ENCODE peak calls at places on chromosomes 13 and 19, in six cellular contexts. One of them, this sample, is unnamed.

GRCh38 chr13:111337741-111338140 is 17.3 kb downstream of the TEX29 start:
- DNase-seq in left lung: no peak
- DNase-seq in lower lobe of right lung: no peak
- DNase-seq in thoracic aorta: no peak
- DNase-seq in aorta: no peak
- DNase-seq in breast epithelium: no peak
- DNase-seq in this sample: no peak

GRCh38 chr13:113275387-113275786 is 21.7 kb upstream of the LAMP1 start:
- DNase-seq in breast epithelium: no peak
- DNase-seq in left lung: no peak
- DNase-seq in thoracic aorta: no peak
- DNase-seq in lower lobe of right lung: no peak
- DNase-seq in aorta: no peak
- DNase-seq in this sample: no peak

GRCh38 chr19:10543420-10544241 is at the start of gene ATG4D:
- DNase-seq in breast epithelium: peak; percentile 80
- DNase-seq in lower lobe of right lung: peak; percentile 92
- DNase-seq in aorta: peak; percentile 83
- DNase-seq in left lung: peak; percentile 95
- DNase-seq in thoracic aorta: no peak
- DNase-seq in this sample: peak; percentile 81

GRCh38 chr19:17089238-17089637 is 13.7 kb downstream of the MYO9B start:
- DNase-seq in aorta: peak; percentile 66
- DNase-seq in breast epithelium: no peak
- DNase-seq in thoracic aorta: no peak
- DNase-seq in lower lobe of right lung: no peak
- DNase-seq in left lung: no peak
- DNase-seq in this sample: no peak

GRCh38 chr13:113848431-113849260 is 15.2 kb downstream of the GAS6 start:
- DNase-seq in lower lobe of right lung: no peak
- DNase-seq in thoracic aorta: no peak
- DNase-seq in aorta: no peak
- DNase-seq in breast epithelium: no peak
- DNase-seq in left lung: peak; percentile 63
- DNase-seq in this sample: no peak

GRCh38 chr13:35714588-35714987 is 238.1 kb upstream of the MAB21L1 start:
- DNase-seq in lower lobe of right lung: no peak
- DNase-seq in breast epithelium: no peak
- DNase-seq in aorta: no peak
- DNase-seq in left lung: no peak
- DNase-seq in thoracic aorta: no peak
- DNase-seq in this sample: no peak

GRCh38 chr13:91744284-91744683 is 345.9 kb downstream of the GPC5 start:
- DNase-seq in thoracic aorta: no peak
- DNase-seq in aorta: no peak
- DNase-seq in left lung: no peak
- DNase-seq in lower lobe of right lung: no peak
- DNase-seq in breast epithelium: no peak
- DNase-seq in this sample: no peak

GRCh38 chr13:104737713-104738112 is 1671.5 kb upstream of the SLC10A2 start:
- DNase-seq in lower lobe of right lung: no peak
- DNase-seq in thoracic aorta: no peak
- DNase-seq in aorta: no peak
- DNase-seq in breast epithelium: no peak
- DNase-seq in left lung: no peak
- DNase-seq in this sample: no peak

GRCh38 chr19:33405491-33406461 is 32.3 kb downstream of the CEBPG start:
- DNase-seq in aorta: peak; percentile 53
- DNase-seq in lower lobe of right lung: peak; percentile 42
- DNase-seq in left lung: peak; percentile 64
- DNase-seq in breast epithelium: no peak
- DNase-seq in thoracic aorta: no peak
- DNase-seq in this sample: no peak

GRCh38 chr13:49791753-49792549 is 531 bp downstream of the KPNA3 start:
- DNase-seq in aorta: peak; percentile 61
- DNase-seq in breast epithelium: no peak
- DNase-seq in thoracic aorta: no peak
- DNase-seq in lower lobe of right lung: peak; percentile 71
- DNase-seq in left lung: peak; percentile 92
- DNase-seq in this sample: no peak

GRCh38 chr13:50994651-50995050 is 85.1 kb downstream of the RNASEH2B start:
- DNase-seq in aorta: no peak
- DNase-seq in thoracic aorta: no peak
- DNase-seq in breast epithelium: no peak
- DNase-seq in left lung: no peak
- DNase-seq in lower lobe of right lung: no peak
- DNase-seq in this sample: no peak

GRCh38 chr13:107144432-107144831 is 576.5 kb upstream of the ARGLU1 start:
- DNase-seq in left lung: no peak
- DNase-seq in thoracic aorta: no peak
- DNase-seq in lower lobe of right lung: no peak
- DNase-seq in aorta: no peak
- DNase-seq in breast epithelium: no peak
- DNase-seq in this sample: no peak

GRCh38 chr19:37012093-37012745 is 66.0 kb upstream of the ZNF420 start:
- DNase-seq in breast epithelium: no peak
- DNase-seq in aorta: no peak
- DNase-seq in left lung: peak; percentile 80
- DNase-seq in thoracic aorta: no peak
- DNase-seq in lower lobe of right lung: no peak
- DNase-seq in this sample: no peak

GRCh38 chr19:47545061-47545948 is 27.6 kb downstream of the ZNF541 start:
- DNase-seq in left lung: no peak
- DNase-seq in aorta: no peak
- DNase-seq in lower lobe of right lung: no peak
- DNase-seq in thoracic aorta: no peak
- DNase-seq in breast epithelium: no peak
- DNase-seq in this sample: no peak

GRCh38 chr19:1189419-1189818 is 15.4 kb upstream of the SBNO2 start:
- DNase-seq in thoracic aorta: no peak
- DNase-seq in aorta: no peak
- DNase-seq in breast epithelium: no peak
- DNase-seq in lower lobe of right lung: no peak
- DNase-seq in left lung: no peak
- DNase-seq in this sample: no peak

GRCh38 chr19:10991521-10992081 is 30.8 kb downstream of the SMARCA4 start:
- DNase-seq in lower lobe of right lung: no peak
- DNase-seq in thoracic aorta: no peak
- DNase-seq in breast epithelium: no peak
- DNase-seq in aorta: no peak
- DNase-seq in left lung: no peak
- DNase-seq in this sample: no peak

GRCh38 chr13:113655358-113656014 is 2.5 kb downstream of the ATP4B start:
- DNase-seq in breast epithelium: peak; percentile 7
- DNase-seq in lower lobe of right lung: peak; percentile 30
- DNase-seq in thoracic aorta: no peak
- DNase-seq in aorta: no peak
- DNase-seq in left lung: no peak
- DNase-seq in this sample: no peak

GRCh38 chr13:48492123-48493075 is 40.5 kb downstream of the RCBTB2 start:
- DNase-seq in aorta: peak; percentile 92
- DNase-seq in left lung: peak; percentile 86
- DNase-seq in thoracic aorta: no peak
- DNase-seq in breast epithelium: no peak
- DNase-seq in lower lobe of right lung: peak; percentile 79
- DNase-seq in this sample: peak; percentile 38

GRCh38 chr19:801030-801860 is 4.0 kb downstream of the PTBP1 start:
- DNase-seq in lower lobe of right lung: peak; percentile 88
- DNase-seq in left lung: peak; percentile 85
- DNase-seq in thoracic aorta: peak; percentile 55
- DNase-seq in aorta: peak; percentile 90
- DNase-seq in breast epithelium: no peak
- DNase-seq in this sample: no peak

GRCh38 chr13:46640843-46641242 is 87.9 kb downstream of the LRCH1 start:
- DNase-seq in lower lobe of right lung: no peak
- DNase-seq in breast epithelium: no peak
- DNase-seq in thoracic aorta: no peak
- DNase-seq in left lung: no peak
- DNase-seq in aorta: peak; percentile 51
- DNase-seq in this sample: no peak

GRCh38 chr19:52007805-52008557 is at the start of gene ZNF615:
- DNase-seq in lower lobe of right lung: peak; percentile 93
- DNase-seq in left lung: peak; percentile 97
- DNase-seq in breast epithelium: peak; percentile 88
- DNase-seq in aorta: peak; percentile 93
- DNase-seq in thoracic aorta: peak; percentile 65
- DNase-seq in this sample: peak; percentile 67
- H3K27ac ChIP-seq in lower lobe of right lung: peak within 1 kb of the TSS; percentile 89
- H3K27ac ChIP-seq in left lung: peak within 1 kb of the TSS; percentile 89
- H3K27ac ChIP-seq in breast epithelium: peak within 1 kb of the TSS; percentile 93
- H3K27ac ChIP-seq in aorta: no peak within 1 kb of the TSS
- H3K27ac ChIP-seq in thoracic aorta: peak within 1 kb of the TSS; percentile 83
- H3K27ac ChIP-seq in this sample: peak within 1 kb of the TSS; percentile 95

DNA sequence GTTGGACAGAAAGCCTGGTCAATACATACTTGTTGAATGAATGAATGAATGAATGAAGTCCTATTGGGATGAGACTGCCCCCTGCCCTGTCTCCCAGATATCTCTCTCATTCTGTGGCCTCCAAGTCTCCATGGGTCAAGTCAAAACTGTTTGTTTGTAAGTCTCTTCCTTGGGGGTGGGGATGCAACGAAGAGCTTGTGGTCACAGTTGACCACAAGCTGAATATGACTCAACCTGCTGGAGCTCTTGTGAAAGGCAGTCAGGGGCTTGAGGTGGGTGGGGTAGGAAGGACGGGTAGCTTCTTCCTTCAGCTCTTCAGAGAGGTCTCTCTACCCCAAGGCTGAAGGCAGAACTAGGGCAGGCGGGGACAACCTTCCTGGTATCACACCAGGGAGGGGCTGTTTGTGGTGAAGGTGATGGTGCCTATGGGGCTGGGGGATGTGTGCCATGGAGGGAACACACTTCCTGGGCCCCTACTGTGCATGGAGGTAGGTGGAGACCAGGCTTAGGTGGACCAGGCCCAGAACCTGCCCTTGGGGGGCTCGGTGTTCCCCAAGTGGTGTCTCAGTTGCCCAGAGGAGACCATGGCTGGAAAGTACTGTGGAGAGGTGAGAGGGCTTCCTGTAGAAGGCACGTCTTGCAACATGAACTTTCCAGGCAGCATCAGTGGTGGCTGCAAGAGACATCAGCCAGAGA is 8.0 kb downstream of the MYO1F start:
- DNase-seq in aorta: peak; percentile 74
- DNase-seq in left lung: no peak
- DNase-seq in lower lobe of right lung: peak; percentile 71
- DNase-seq in breast epithelium: no peak
- DNase-seq in thoracic aorta: no peak
- DNase-seq in this sample: no peak
- H3K27ac ChIP-seq in aorta: no peak overlapping the region
- H3K27ac ChIP-seq in left lung: peak overlapping the region; percentile 91
- H3K27ac ChIP-seq in lower lobe of right lung: peak overlapping the region; percentile 60
- H3K27ac ChIP-seq in breast epithelium: no peak overlapping the region
- H3K27ac ChIP-seq in thoracic aorta: no peak overlapping the region
- H3K27ac ChIP-seq in this sample: peak overlapping the region; percentile 21

GRCh38 chr13:55538424-55538823 is 1602.3 kb upstream of the PRR20A start:
- DNase-seq in thoracic aorta: no peak
- DNase-seq in breast epithelium: no peak
- DNase-seq in left lung: no peak
- DNase-seq in aorta: no peak
- DNase-seq in lower lobe of right lung: no peak
- DNase-seq in this sample: no peak

GRCh38 chr13:55528434-55528833 is 1612.3 kb upstream of the PRR20A start:
- DNase-seq in aorta: no peak
- DNase-seq in lower lobe of right lung: no peak
- DNase-seq in breast epithelium: no peak
- DNase-seq in left lung: no peak
- DNase-seq in thoracic aorta: no peak
- DNase-seq in this sample: no peak

DNA sequence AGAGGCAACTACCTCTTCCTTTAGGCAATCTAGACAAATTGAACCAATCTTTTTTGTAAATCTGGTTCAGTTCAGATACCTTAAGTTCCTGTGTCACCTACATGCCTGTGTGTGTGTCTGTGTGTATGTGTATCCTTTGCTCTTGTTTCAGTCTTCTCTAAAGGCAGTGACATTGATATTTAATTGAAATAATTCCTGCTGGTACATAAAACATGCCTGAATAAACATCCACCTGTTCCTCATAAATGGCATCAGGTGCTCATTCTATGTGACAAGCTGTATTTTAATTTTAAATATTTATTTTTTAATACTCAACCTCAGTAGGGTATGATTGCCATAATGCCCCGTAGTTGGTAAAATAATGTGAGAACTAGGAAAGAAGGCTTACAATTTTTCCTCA is 1606.4 kb upstream of the PRR20A start:
- DNase-seq in thoracic aorta: no peak
- DNase-seq in aorta: no peak
- DNase-seq in lower lobe of right lung: no peak
- DNase-seq in breast epithelium: no peak
- DNase-seq in left lung: no peak
- DNase-seq in this sample: no peak
- H3K27ac ChIP-seq in thoracic aorta: no peak overlapping the region
- H3K27ac ChIP-seq in aorta: no peak overlapping the region
- H3K27ac ChIP-seq in lower lobe of right lung: no peak overlapping the region
- H3K27ac ChIP-seq in breast epithelium: no peak overlapping the region
- H3K27ac ChIP-seq in left lung: no peak overlapping the region
- H3K27ac ChIP-seq in this sample: no peak overlapping the region

GRCh38 chr19:48560095-48560530 is 8.1 kb downstream of the SULT2B1 start:
- DNase-seq in thoracic aorta: no peak
- DNase-seq in aorta: no peak
- DNase-seq in left lung: no peak
- DNase-seq in breast epithelium: no peak
- DNase-seq in lower lobe of right lung: no peak
- DNase-seq in this sample: no peak

GRCh38 chr19:48556163-48556562 is 4.2 kb downstream of the SULT2B1 start:
- DNase-seq in aorta: no peak
- DNase-seq in lower lobe of right lung: no peak
- DNase-seq in left lung: no peak
- DNase-seq in breast epithelium: no peak
- DNase-seq in thoracic aorta: no peak
- DNase-seq in this sample: no peak

GRCh38 chr19:48561412-48561811 is 9.4 kb downstream of the SULT2B1 start:
- DNase-seq in breast epithelium: no peak
- DNase-seq in thoracic aorta: no peak
- DNase-seq in lower lobe of right lung: no peak
- DNase-seq in left lung: no peak
- DNase-seq in aorta: no peak
- DNase-seq in this sample: no peak

GRCh38 chr19:48556825-48557224 is 4.9 kb downstream of the SULT2B1 start:
- DNase-seq in thoracic aorta: no peak
- DNase-seq in left lung: no peak
- DNase-seq in breast epithelium: no peak
- DNase-seq in lower lobe of right lung: no peak
- DNase-seq in aorta: no peak
- DNase-seq in this sample: no peak

DNA sequence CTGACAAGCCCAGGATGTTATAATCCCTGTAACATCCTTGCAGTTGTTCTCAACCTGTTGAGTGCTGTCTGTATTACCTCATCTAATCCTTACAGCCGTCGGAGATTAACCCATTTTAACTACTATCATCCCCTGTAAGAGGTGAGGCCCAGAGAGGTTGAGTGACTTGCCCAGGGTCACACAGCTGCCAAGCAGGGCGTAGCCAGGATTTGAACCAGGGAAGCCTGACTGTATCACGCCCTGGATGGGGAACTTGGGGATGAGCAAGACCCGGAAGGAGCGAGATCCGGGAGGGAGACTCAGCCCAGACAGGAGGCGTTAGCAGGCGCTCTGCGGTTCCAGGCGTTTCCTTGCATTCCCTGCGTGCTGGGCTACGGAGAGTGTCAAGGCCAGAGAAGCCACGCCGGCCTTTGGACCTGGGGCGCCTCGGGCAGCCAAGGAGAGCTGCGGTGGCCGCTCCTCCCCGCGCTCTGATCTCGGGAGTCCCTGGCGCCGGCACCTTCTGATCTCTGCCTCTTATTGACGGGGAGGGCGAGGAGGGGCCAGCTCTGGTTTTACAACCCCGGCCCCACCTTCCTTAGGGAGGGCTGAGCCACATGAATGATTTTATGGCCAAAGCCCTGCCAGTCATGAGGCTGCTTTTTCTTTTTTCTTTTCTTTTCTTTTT is 6.2 kb downstream of the SULT2B1 start:
- DNase-seq in thoracic aorta: no peak
- DNase-seq in aorta: peak; percentile 65
- DNase-seq in breast epithelium: no peak
- DNase-seq in left lung: peak; percentile 78
- DNase-seq in lower lobe of right lung: peak; percentile 71
- DNase-seq in this sample: no peak
- H3K27ac ChIP-seq in thoracic aorta: no peak overlapping the region
- H3K27ac ChIP-seq in aorta: no peak overlapping the region
- H3K27ac ChIP-seq in breast epithelium: no peak overlapping the region
- H3K27ac ChIP-seq in left lung: no peak overlapping the region
- H3K27ac ChIP-seq in lower lobe of right lung: peak overlapping the region; percentile 18
- H3K27ac ChIP-seq in this sample: no peak overlapping the region

This sample was measured in substantia nigra.